ENCODE peak calls at places on chromosomes 3 and 15, in eight cellular contexts. One of them, this sample, is unnamed.

GRCh38 chr15:71687902-71688508 is 122.3 kb upstream of the NR2E3 start:
- DNase-seq in memory B cell: no peak
- DNase-seq in stimulated activated CD4-positive, alpha-beta T cell treated with anti-CD3 and anti-CD28 coated beads, Interleukin-2, amount 100 ng/mL, for 24 hours: no peak
- DNase-seq in natural killer cell treated with Interleukin-12 subunit alpha and Interleukin-12 subunit beta and Interleukin-15 and Interleukin-18, amount 100 ng/mL, for 72 hours: no peak
- DNase-seq in NCI-H1436 treated with DMSO at 0.1 percent for 48 hours: no peak
- DNase-seq in kidney epithelial cell: peak
- DNase-seq in H9: no peak
- DNase-seq in RWPE1: no peak
- DNase-seq in this sample: no peak

GRCh38 chr15:91192285-91193058 is 92.4 kb downstream of the SV2B start:
- DNase-seq in memory B cell: no peak
- DNase-seq in stimulated activated CD4-positive, alpha-beta T cell treated with anti-CD3 and anti-CD28 coated beads, Interleukin-2, amount 100 ng/mL, for 24 hours: no peak
- DNase-seq in natural killer cell treated with Interleukin-12 subunit alpha and Interleukin-12 subunit beta and Interleukin-15 and Interleukin-18, amount 100 ng/mL, for 72 hours: no peak
- DNase-seq in NCI-H1436 treated with DMSO at 0.1 percent for 48 hours: no peak
- DNase-seq in kidney epithelial cell: no peak
- DNase-seq in H9: no peak
- DNase-seq in RWPE1: no peak
- DNase-seq in this sample: no peak

GRCh38 chr3:159234306-159234705 is 432.5 kb downstream of the MFSD1 start:
- DNase-seq in memory B cell: no peak
- DNase-seq in stimulated activated CD4-positive, alpha-beta T cell treated with anti-CD3 and anti-CD28 coated beads, Interleukin-2, amount 100 ng/mL, for 24 hours: no peak
- DNase-seq in natural killer cell treated with Interleukin-12 subunit alpha and Interleukin-12 subunit beta and Interleukin-15 and Interleukin-18, amount 100 ng/mL, for 72 hours: no peak
- DNase-seq in NCI-H1436 treated with DMSO at 0.1 percent for 48 hours: no peak
- DNase-seq in kidney epithelial cell: no peak
- DNase-seq in H9: no peak
- DNase-seq in RWPE1: no peak
- DNase-seq in this sample: no peak

GRCh38 chr3:168044049-168044448 is 51.7 kb downstream of the GOLIM4 start:
- DNase-seq in memory B cell: no peak
- DNase-seq in stimulated activated CD4-positive, alpha-beta T cell treated with anti-CD3 and anti-CD28 coated beads, Interleukin-2, amount 100 ng/mL, for 24 hours: no peak
- DNase-seq in natural killer cell treated with Interleukin-12 subunit alpha and Interleukin-12 subunit beta and Interleukin-15 and Interleukin-18, amount 100 ng/mL, for 72 hours: no peak
- DNase-seq in NCI-H1436 treated with DMSO at 0.1 percent for 48 hours: no peak
- DNase-seq in kidney epithelial cell: no peak
- DNase-seq in H9: no peak
- DNase-seq in RWPE1: no peak
- DNase-seq in this sample: no peak

GRCh38 chr15:101296418-101297405 is 1.7 kb upstream of the SNRPA1 start:
- DNase-seq in memory B cell: no peak
- DNase-seq in stimulated activated CD4-positive, alpha-beta T cell treated with anti-CD3 and anti-CD28 coated beads, Interleukin-2, amount 100 ng/mL, for 24 hours: no peak
- DNase-seq in natural killer cell treated with Interleukin-12 subunit alpha and Interleukin-12 subunit beta and Interleukin-15 and Interleukin-18, amount 100 ng/mL, for 72 hours: no peak
- DNase-seq in NCI-H1436 treated with DMSO at 0.1 percent for 48 hours: no peak
- DNase-seq in kidney epithelial cell: no peak
- DNase-seq in H9: no peak
- DNase-seq in RWPE1: peak
- DNase-seq in this sample: no peak

GRCh38 chr15:70956196-70956595 is 63.6 kb downstream of the LRRC49 start:
- DNase-seq in memory B cell: no peak
- DNase-seq in stimulated activated CD4-positive, alpha-beta T cell treated with anti-CD3 and anti-CD28 coated beads, Interleukin-2, amount 100 ng/mL, for 24 hours: no peak
- DNase-seq in natural killer cell treated with Interleukin-12 subunit alpha and Interleukin-12 subunit beta and Interleukin-15 and Interleukin-18, amount 100 ng/mL, for 72 hours: no peak
- DNase-seq in NCI-H1436 treated with DMSO at 0.1 percent for 48 hours: no peak
- DNase-seq in kidney epithelial cell: no peak
- DNase-seq in H9: no peak
- DNase-seq in RWPE1: no peak
- DNase-seq in this sample: no peak

GRCh38 chr15:38885477-38885952 is 320.9 kb upstream of the RASGRP1 start:
- DNase-seq in memory B cell: no peak
- DNase-seq in stimulated activated CD4-positive, alpha-beta T cell treated with anti-CD3 and anti-CD28 coated beads, Interleukin-2, amount 100 ng/mL, for 24 hours: no peak
- DNase-seq in natural killer cell treated with Interleukin-12 subunit alpha and Interleukin-12 subunit beta and Interleukin-15 and Interleukin-18, amount 100 ng/mL, for 72 hours: no peak
- DNase-seq in NCI-H1436 treated with DMSO at 0.1 percent for 48 hours: no peak
- DNase-seq in kidney epithelial cell: no peak
- DNase-seq in H9: no peak
- DNase-seq in RWPE1: no peak
- DNase-seq in this sample: no peak

GRCh38 chr15:77074350-77074749 is 3.4 kb upstream of the TSPAN3 start:
- DNase-seq in memory B cell: no peak
- DNase-seq in stimulated activated CD4-positive, alpha-beta T cell treated with anti-CD3 and anti-CD28 coated beads, Interleukin-2, amount 100 ng/mL, for 24 hours: no peak
- DNase-seq in natural killer cell treated with Interleukin-12 subunit alpha and Interleukin-12 subunit beta and Interleukin-15 and Interleukin-18, amount 100 ng/mL, for 72 hours: no peak
- DNase-seq in NCI-H1436 treated with DMSO at 0.1 percent for 48 hours: no peak
- DNase-seq in kidney epithelial cell: no peak
- DNase-seq in H9: no peak
- DNase-seq in RWPE1: no peak
- DNase-seq in this sample: no peak

GRCh38 chr3:156483961-156484787 is 70.7 kb downstream of the SSR3 start:
- DNase-seq in memory B cell: no peak
- DNase-seq in stimulated activated CD4-positive, alpha-beta T cell treated with anti-CD3 and anti-CD28 coated beads, Interleukin-2, amount 100 ng/mL, for 24 hours: peak
- DNase-seq in natural killer cell treated with Interleukin-12 subunit alpha and Interleukin-12 subunit beta and Interleukin-15 and Interleukin-18, amount 100 ng/mL, for 72 hours: peak
- DNase-seq in NCI-H1436 treated with DMSO at 0.1 percent for 48 hours: no peak
- DNase-seq in kidney epithelial cell: no peak
- DNase-seq in H9: no peak
- DNase-seq in RWPE1: peak
- DNase-seq in this sample: no peak

GRCh38 chr15:76988874-76989780 is 5.8 kb upstream of the PSTPIP1 start:
- DNase-seq in memory B cell: no peak
- DNase-seq in stimulated activated CD4-positive, alpha-beta T cell treated with anti-CD3 and anti-CD28 coated beads, Interleukin-2, amount 100 ng/mL, for 24 hours: no peak
- DNase-seq in natural killer cell treated with Interleukin-12 subunit alpha and Interleukin-12 subunit beta and Interleukin-15 and Interleukin-18, amount 100 ng/mL, for 72 hours: no peak
- DNase-seq in NCI-H1436 treated with DMSO at 0.1 percent for 48 hours: no peak
- DNase-seq in kidney epithelial cell: no peak
- DNase-seq in H9: no peak
- DNase-seq in RWPE1: no peak
- DNase-seq in this sample: no peak

GRCh38 chr15:99565031-99565280 is 828 bp upstream of the MEF2A start:
- DNase-seq in memory B cell: peak
- DNase-seq in stimulated activated CD4-positive, alpha-beta T cell treated with anti-CD3 and anti-CD28 coated beads, Interleukin-2, amount 100 ng/mL, for 24 hours: no peak
- DNase-seq in natural killer cell treated with Interleukin-12 subunit alpha and Interleukin-12 subunit beta and Interleukin-15 and Interleukin-18, amount 100 ng/mL, for 72 hours: no peak
- DNase-seq in NCI-H1436 treated with DMSO at 0.1 percent for 48 hours: no peak
- DNase-seq in kidney epithelial cell: no peak
- DNase-seq in H9: peak
- DNase-seq in RWPE1: no peak
- DNase-seq in this sample: no peak

GRCh38 chr15:74573987-74574386 is 33.0 kb downstream of the ARID3B start:
- DNase-seq in memory B cell: no peak
- DNase-seq in stimulated activated CD4-positive, alpha-beta T cell treated with anti-CD3 and anti-CD28 coated beads, Interleukin-2, amount 100 ng/mL, for 24 hours: no peak
- DNase-seq in natural killer cell treated with Interleukin-12 subunit alpha and Interleukin-12 subunit beta and Interleukin-15 and Interleukin-18, amount 100 ng/mL, for 72 hours: no peak
- DNase-seq in NCI-H1436 treated with DMSO at 0.1 percent for 48 hours: no peak
- DNase-seq in kidney epithelial cell: no peak
- DNase-seq in H9: no peak
- DNase-seq in RWPE1: no peak
- DNase-seq in this sample: no peak

GRCh38 chr3:79211588-79212359 is 556.0 kb downstream of the ROBO1 start:
- DNase-seq in memory B cell: no peak
- DNase-seq in stimulated activated CD4-positive, alpha-beta T cell treated with anti-CD3 and anti-CD28 coated beads, Interleukin-2, amount 100 ng/mL, for 24 hours: no peak
- DNase-seq in natural killer cell treated with Interleukin-12 subunit alpha and Interleukin-12 subunit beta and Interleukin-15 and Interleukin-18, amount 100 ng/mL, for 72 hours: no peak
- DNase-seq in NCI-H1436 treated with DMSO at 0.1 percent for 48 hours: no peak
- DNase-seq in kidney epithelial cell: no peak
- DNase-seq in H9: no peak
- DNase-seq in RWPE1: no peak
- DNase-seq in this sample: no peak

GRCh38 chr3:128217702-128218475 is 64.6 kb downstream of the EEFSEC start:
- DNase-seq in memory B cell: no peak
- DNase-seq in stimulated activated CD4-positive, alpha-beta T cell treated with anti-CD3 and anti-CD28 coated beads, Interleukin-2, amount 100 ng/mL, for 24 hours: no peak
- DNase-seq in natural killer cell treated with Interleukin-12 subunit alpha and Interleukin-12 subunit beta and Interleukin-15 and Interleukin-18, amount 100 ng/mL, for 72 hours: no peak
- DNase-seq in NCI-H1436 treated with DMSO at 0.1 percent for 48 hours: no peak
- DNase-seq in kidney epithelial cell: peak
- DNase-seq in H9: no peak
- DNase-seq in RWPE1: no peak
- DNase-seq in this sample: no peak

This sample was measured in GM12892.